ENCODE peak calls at places on chromosomes 6 and 20, in seven cellular contexts. A is GM18507; B is activated gamma-delta T cell treated with anti-CD3 and anti-CD28 coated beads, Interleukin-2, amount 50 U/mL, for 16 hours; K is EH; M is SJCRH30; J is caudate nucleus; P is astrocyte of the spinal cord. O is an unnamed sample.

GRCh38 chr6:15452182-15452941 is 206.5 kb downstream of the JARID2 start:
- DNase-seq in A (no peak), B (no peak), K (no peak), M (no peak), J (no peak), P (no peak), O (no peak)

GRCh38 chr6:82989891-82990290 is 75.8 kb downstream of the UBE3D start:
- DNase-seq in A (no peak), B (no peak), K (peak), M (no peak), J (no peak), P (no peak), O (no peak)

GRCh38 chr6:101605874-101606273 is 212.4 kb downstream of the GRIK2 start:
- DNase-seq in A (no peak), B (no peak), K (no peak), M (peak), J (no peak), P (peak), O (no peak)

GRCh38 chr20:37096415-37097039 is 730 bp upstream of the RBL1 start:
- DNase-seq in A (no peak), B (no peak), K (no peak), M (peak), J (no peak), P (no peak), O (no peak)

GRCh38 chr6:47016236-47016635 is 25.9 kb downstream of the ADGRF1 start:
- DNase-seq in A (no peak), B (no peak), K (no peak), M (peak), J (no peak), P (no peak), O (no peak)

GRCh38 chr20:59733326-59733725 is 129.0 kb downstream of the PHACTR3 start:
- DNase-seq in A (no peak), B (no peak), K (no peak), M (no peak), J (no peak), P (no peak), O (no peak)

GRCh38 chr6:162123797-162124196 is 603.8 kb downstream of the PRKN start:
- DNase-seq in A (no peak), B (no peak), K (no peak), M (peak), J (no peak), P (no peak), O (no peak)

GRCh38 chr20:63182425-63182824 is 33.5 kb downstream of the YTHDF1 start:
- DNase-seq in A (no peak), B (no peak), K (no peak), M (no peak), J (no peak), P (no peak), O (no peak)

GRCh38 chr20:2747676-2748235 is 52.7 kb downstream of the CPXM1 start:
- DNase-seq in A (no peak), B (no peak), K (no peak), M (no peak), J (no peak), P (no peak), O (no peak)

GRCh38 chr6:85362652-85363310 is 87.1 kb upstream of the NT5E start:
- DNase-seq in A (no peak), B (no peak), K (peak), M (no peak), J (no peak), P (peak), O (peak)

GRCh38 chr6:88349511-88349910 is 183.4 kb upstream of the CNR1 start:
- DNase-seq in A (no peak), B (no peak), K (no peak), M (no peak), J (no peak), P (peak), O (no peak)

GRCh38 chr20:48115511-48115910 is 330.2 kb upstream of the SULF2 start:
- DNase-seq in A (no peak), B (no peak), K (no peak), M (peak), J (no peak), P (no peak), O (no peak)

GRCh38 chr6:30480536-30481156 is 8.7 kb upstream of the HLA-E start:
- DNase-seq in A (no peak), B (peak), K (peak), M (no peak), J (no peak), P (no peak), O (no peak)

GRCh38 chr6:169452117-169452868 is 198.6 kb upstream of the THBS2 start:
- DNase-seq in A (no peak), B (no peak), K (peak), M (peak), J (no peak), P (peak), O (peak)

GRCh38 chr20:24136659-24137246 is 148.2 kb upstream of the GGTLC1 start:
- DNase-seq in A (no peak), B (no peak), K (no peak), M (peak), J (no peak), P (no peak), O (no peak)

GRCh38 chr6:153852481-153852880 is 186.6 kb upstream of the OPRM1 start:
- DNase-seq in A (no peak), B (no peak), K (no peak), M (no peak), J (no peak), P (no peak), O (no peak)

GRCh38 chr6:42171813-42172595 is 1.2 kb upstream of the GUCA1A start:
- DNase-seq in A (no peak), B (no peak), K (no peak), M (no peak), J (no peak), P (no peak), O (no peak)

GRCh38 chr6:1494671-1495070 is 105.3 kb downstream of the FOXF2 start:
- DNase-seq in A (no peak), B (no peak), K (no peak), M (no peak), J (no peak), P (no peak), O (no peak)

GRCh38 chr6:1131285-1132079 is 180.4 kb upstream of the FOXQ1 start:
- DNase-seq in A (no peak), B (no peak), K (peak), M (peak), J (no peak), P (peak), O (peak)

GRCh38 chr6:164216368-164216767 is 801.9 kb downstream of the QKI start:
- DNase-seq in A (no peak), B (no peak), K (no peak), M (no peak), J (no peak), P (no peak), O (no peak)

GRCh38 chr6:150767585-150768164 is 97.8 kb upstream of the MTHFD1L start:
- DNase-seq in A (no peak), B (no peak), K (peak), M (peak), J (no peak), P (peak), O (peak)

GRCh38 chr6:144661101-144661806 is 376.1 kb downstream of the UTRN start:
- DNase-seq in A (no peak), B (no peak), K (peak), M (peak), J (no peak), P (peak), O (no peak)

GRCh38 chr6:156783958-156784357 is 6.8 kb downstream of the ARID1B start:
- DNase-seq in A (no peak), B (no peak), K (no peak), M (no peak), J (no peak), P (no peak), O (no peak)

GRCh38 chr20:58366016-58366415 is 23.0 kb upstream of the VAPB start:
- DNase-seq in A (no peak), B (no peak), K (no peak), M (no peak), J (no peak), P (no peak), O (no peak)

GRCh38 chr6:86192123-86192522 is 549.4 kb upstream of the SYNCRIP start:
- DNase-seq in A (no peak), B (no peak), K (no peak), M (peak), J (no peak), P (no peak), O (no peak)

GRCh38 chr20:51350941-51351631 is 191.4 kb downstream of the NFATC2 start:
- DNase-seq in A (no peak), B (no peak), K (peak), M (no peak), J (no peak), P (peak), O (peak)

GRCh38 chr6:155177369-155177961 is 86.3 kb upstream of the CLDN20 start:
- DNase-seq in A (no peak), B (peak), K (peak), M (peak), J (no peak), P (peak), O (peak)

GRCh38 chr20:38094373-38094775 is 60.8 kb downstream of the RPRD1B start:
- DNase-seq in A (peak), B (no peak), K (peak), M (peak), J (no peak), P (peak), O (peak)

GRCh38 chr6:143589162-143589561 is 77.6 kb upstream of the FUCA2 start:
- DNase-seq in A (no peak), B (no peak), K (no peak), M (no peak), J (no peak), P (no peak), O (no peak)

GRCh38 chr6:36739947-36740817 is 42.6 kb downstream of the RAB44 start:
- DNase-seq in A (no peak), B (no peak), K (peak), M (no peak), J (no peak), P (no peak), O (no peak)

GRCh38 chr20:62063981-62064787 is 1.5 kb downstream of the TAF4 start:
- DNase-seq in A (no peak), B (no peak), K (peak), M (no peak), J (no peak), P (no peak), O (no peak)

GRCh38 chr6:11218827-11219826 is 13.3 kb downstream of the NEDD9 start:
- DNase-seq in A (no peak), B (no peak), K (no peak), M (no peak), J (no peak), P (no peak), O (no peak)

GRCh38 chr6:105380634-105381033 is 22.2 kb downstream of the PREP start:
- DNase-seq in A (no peak), B (no peak), K (no peak), M (no peak), J (no peak), P (no peak), O (no peak)

GRCh38 chr6:138275976-138276375 is 57.7 kb upstream of the PBOV1 start:
- DNase-seq in A (no peak), B (no peak), K (no peak), M (peak), J (no peak), P (no peak), O (no peak)

GRCh38 chr6:169073311-169073710 is 180.3 kb downstream of the THBS2 start:
- DNase-seq in A (no peak), B (no peak), K (peak), M (peak), J (no peak), P (peak), O (no peak)

GRCh38 chr6:10719386-10720228 is 3.3 kb upstream of the TMEM14C start:
- DNase-seq in A (no peak), B (peak), K (peak), M (no peak), J (no peak), P (peak), O (no peak)

GRCh38 chr6:315921-316752 is 23.9 kb downstream of the DUSP22 start:
- DNase-seq in A (no peak), B (no peak), K (peak), M (no peak), J (no peak), P (no peak), O (no peak)

GRCh38 chr20:11716239-11716944 is 201.3 kb upstream of the BTBD3 start:
- DNase-seq in A (no peak), B (no peak), K (peak), M (peak), J (no peak), P (peak), O (peak)